ENCODE peak calls at places on chromosome 17, in six cellular contexts. G is fibroblast of the aortic adventitia, M is heart right ventricle, A is HFFc6, P is omental fat pad, O is H9. F is an unnamed sample.

GRCh38 chr17:260944-261343 is 79.5 kb upstream of the DOC2B start:
- DNase-seq in G (no peak), M (no peak), A (no peak), P (no peak), O (no peak), F (no peak)

GRCh38 chr17:72922223-72922622 is 170.3 kb downstream of the SLC39A11 start:
- DNase-seq in G (no peak), M (no peak), A (no peak), P (no peak), O (no peak), F (no peak)

GRCh38 chr17:34275881-34276280 is 5.9 kb downstream of the CCL7 start:
- DNase-seq in G (peak), M (no peak), A (peak), P (no peak), O (no peak), F (peak)

GRCh38 chr17:74118504-74118903 is 85.0 kb upstream of the RPL38 start:
- DNase-seq in G (no peak), M (no peak), A (no peak), P (no peak), O (peak), F (no peak)

GRCh38 chr17:32256012-32256694 is 9.5 kb upstream of the RHBDL3 start:
- DNase-seq in G (no peak), M (no peak), A (no peak), P (no peak), O (no peak), F (no peak)

GRCh38 chr17:67359960-67360817 is 6.2 kb downstream of the PSMD12 start:
- DNase-seq in G (peak), M (no peak), A (no peak), P (no peak), O (no peak), F (no peak)

GRCh38 chr17:61217878-61218437 is 181.7 kb upstream of the TBX2 start:
- DNase-seq in G (no peak), M (no peak), A (no peak), P (no peak), O (no peak), F (no peak)

GRCh38 chr17:82273327-82274133 is at the start of gene CSNK1D:
- DNase-seq in G (peak), M (peak), A (peak), P (peak), O (peak), F (no peak)

GRCh38 chr17:30000001-30000754 is 58.7 kb downstream of the EFCAB5 start:
- DNase-seq in G (peak), M (no peak), A (no peak), P (no peak), O (no peak), F (no peak)
- TF ChIP-seq CTCF in G (peak), M (no peak), A (peak), P (no peak), O (no peak), F (peak)

DNA sequence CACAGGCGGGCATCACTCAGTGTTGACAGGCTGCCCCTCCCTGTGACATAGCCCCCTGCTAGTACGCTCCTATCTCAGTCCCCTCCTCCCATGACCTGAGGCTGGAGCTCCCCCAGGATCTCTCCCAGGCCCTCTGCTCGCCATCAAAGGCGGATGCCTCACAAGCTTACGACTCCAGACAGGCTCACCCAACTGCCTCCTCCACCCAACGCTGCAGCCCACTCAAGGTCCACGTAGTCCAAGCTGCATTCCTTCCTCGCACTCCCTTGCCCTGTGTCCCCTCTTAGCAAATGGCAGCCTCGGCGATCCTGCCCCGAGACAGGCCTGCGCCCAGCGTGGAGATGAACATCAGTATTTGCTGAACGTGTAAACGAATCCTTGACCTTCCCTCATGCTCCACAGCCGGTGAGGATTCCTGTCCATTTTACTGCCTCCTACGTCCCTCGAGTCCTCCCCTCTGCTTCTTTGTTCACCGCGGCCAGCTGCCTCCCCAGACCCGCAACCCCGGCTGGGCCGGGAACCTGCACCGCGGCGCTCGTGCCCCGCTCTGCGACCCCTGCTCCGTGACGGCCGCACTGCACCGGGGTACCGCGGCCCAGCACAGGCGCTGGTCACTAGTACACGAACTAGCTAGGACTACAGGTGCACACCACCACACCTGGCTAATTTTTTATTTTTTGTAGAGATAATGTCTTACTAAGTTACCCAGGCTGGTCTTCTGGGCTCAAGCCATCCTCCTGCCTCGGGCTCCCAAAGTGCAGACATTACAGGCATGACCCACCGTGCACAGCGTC is 838 bp upstream of the TMEM97 start:
- DNase-seq in G (no peak), M (no peak), A (no peak), P (no peak), O (peak), F (no peak)
- TF ChIP-seq CTCF in G (no peak), M (no peak), A (no peak), P (no peak), O (no peak), F (no peak)

DNA sequence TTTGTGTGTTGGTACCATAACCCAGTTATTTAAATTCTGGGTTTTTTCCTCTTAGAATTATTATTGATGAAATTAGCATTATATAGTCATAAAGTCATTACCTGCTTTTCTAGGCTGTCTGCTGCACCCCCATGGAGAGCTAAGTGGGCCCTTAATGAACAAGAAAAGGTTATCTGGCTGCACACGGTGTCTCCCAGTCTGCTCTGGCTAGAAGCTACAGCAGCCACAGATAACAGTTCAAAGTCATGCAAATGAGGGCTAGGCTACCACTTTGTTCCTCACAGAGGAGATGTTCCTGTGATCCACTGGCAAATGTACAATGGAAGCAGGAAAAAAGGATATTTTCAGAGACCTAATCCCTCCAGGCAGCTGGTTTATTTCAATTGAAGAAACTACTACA is 112.0 kb downstream of the SNX11 start:
- DNase-seq in G (no peak), M (no peak), A (no peak), P (no peak), O (peak), F (no peak)
- TF ChIP-seq CTCF in G (no peak), M (no peak), A (no peak), P (no peak), O (no peak), F (no peak)

DNA sequence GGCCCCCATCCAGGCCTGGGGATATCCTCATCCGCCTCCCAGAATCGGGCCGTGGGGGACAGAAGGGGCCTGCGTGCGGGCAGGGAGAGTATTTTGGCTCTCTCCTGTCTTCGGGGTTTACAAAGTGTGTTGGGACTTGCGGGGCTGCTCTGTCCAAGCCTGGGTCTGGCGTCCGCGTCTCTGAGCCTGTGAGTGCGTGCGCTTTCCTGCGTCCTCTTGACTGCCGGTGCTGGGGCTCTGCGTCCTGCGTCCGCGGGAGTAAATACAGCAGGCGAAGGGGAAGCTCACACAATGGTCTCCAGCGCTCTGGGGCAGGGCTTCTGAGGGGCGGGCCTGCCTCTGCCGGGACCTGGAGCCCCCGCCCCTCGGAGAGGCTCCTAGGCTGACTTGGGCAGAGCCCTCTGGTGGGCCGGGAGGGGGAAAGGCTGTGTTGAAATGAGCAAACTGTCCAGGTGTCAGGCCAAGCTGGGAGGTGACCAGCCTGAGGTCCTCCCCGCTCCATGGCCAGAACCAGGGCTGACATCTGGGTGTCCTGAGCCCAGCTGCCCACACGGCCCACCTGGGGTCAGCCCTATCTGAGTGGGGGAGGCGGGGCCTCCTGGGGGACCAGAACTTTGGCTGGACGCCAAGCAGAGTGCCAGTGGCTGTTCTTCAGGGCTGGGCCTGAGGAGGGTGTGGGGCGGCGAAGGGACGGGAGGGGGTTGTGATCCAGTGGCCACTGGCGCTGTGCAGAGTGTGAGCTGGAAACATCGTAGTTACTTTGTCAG is 233.6 kb downstream of the SEC14L1 start:
- DNase-seq in G (peak), M (peak), A (peak), P (no peak), O (peak), F (peak)
- TF ChIP-seq CTCF in G (peak), M (peak), A (peak), P (no peak), O (peak), F (peak)

GRCh38 chr17:7836596-7837374 is 2.8 kb downstream of the KDM6B start:
- DNase-seq in G (peak), M (peak), A (peak), P (peak), O (peak), F (peak)

GRCh38 chr17:7837375-7838290 is 3.6 kb downstream of the KDM6B start:
- DNase-seq in G (peak), M (no peak), A (no peak), P (no peak), O (no peak), F (no peak)

GRCh38 chr17:7839890-7840260 is 5.9 kb downstream of the KDM6B start:
- DNase-seq in G (peak), M (no peak), A (peak), P (no peak), O (no peak), F (no peak)

GRCh38 chr17:7839199-7839889 is 5.3 kb downstream of the KDM6B start:
- DNase-seq in G (no peak), M (no peak), A (no peak), P (no peak), O (no peak), F (no peak)

DNA sequence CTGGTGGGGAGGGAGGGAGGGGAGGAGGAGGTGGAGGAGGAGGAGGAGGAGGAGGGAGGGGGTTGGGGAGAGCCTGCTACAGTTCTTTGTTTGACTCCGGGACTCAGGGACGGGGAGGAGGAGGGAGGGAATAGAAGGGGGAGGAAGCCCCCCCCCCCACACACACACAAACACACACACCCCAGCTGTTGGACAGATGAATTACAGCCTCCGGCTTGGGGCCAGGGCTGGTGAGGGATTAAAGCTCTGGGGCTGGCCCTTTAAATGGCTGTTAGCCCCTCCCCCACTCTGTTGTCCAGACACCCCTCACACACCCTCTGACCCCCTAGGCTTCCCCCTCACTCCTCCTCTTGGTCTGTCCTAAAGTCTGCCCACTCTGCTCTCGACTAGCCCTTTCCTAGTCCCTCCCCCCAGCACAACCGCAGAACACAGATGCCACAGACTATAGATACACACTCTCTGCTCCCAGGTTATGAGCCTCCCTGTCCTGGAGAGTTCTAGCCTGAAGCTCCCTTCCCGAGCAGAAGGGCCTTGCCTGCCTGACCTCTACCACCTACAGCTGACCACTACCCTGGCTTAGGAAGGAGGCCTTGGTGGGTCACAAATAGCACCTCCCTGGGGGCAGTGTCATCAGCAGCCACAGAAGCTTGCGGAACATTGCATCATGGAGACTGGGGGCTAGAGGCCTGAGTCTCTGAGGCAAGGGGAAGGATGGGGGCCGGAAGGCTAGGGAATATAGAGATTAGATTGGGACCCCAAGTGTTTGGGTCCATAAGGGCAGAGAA is 4.5 kb downstream of the KDM6B start:
- DNase-seq in G (peak), M (no peak), A (peak), P (no peak), O (peak), F (no peak)
- TF ChIP-seq CTCF in G (no peak), M (no peak), A (no peak), P (no peak), O (no peak), F (no peak)